ENCODE peak calls at places on chromosome 20, in seven cellular contexts. S, A, K, H, L, W and Z are unnamed samples. For H3K4me1, the result is how much of the 10 kb centered on the place peaks cover.

GRCh38 chr20:31948008-31948407 is 3.8 kb downstream of the PDRG1 start:
- DNase-seq in A (no peak), H (no peak), S (no peak), L (peak), K (no peak), W (no peak), Z (no peak)

GRCh38 chr20:25498280-25498606 is 87.1 kb downstream of the NINL start:
- DNase-seq in W (no peak), A (no peak), L (no peak), S (no peak), K (no peak), H (no peak), Z (no peak)

GRCh38 chr20:60085551-60086132 is 127.4 kb downstream of the CDH26 start:
- DNase-seq in H (no peak), S (no peak), K (peak), L (peak), W (no peak), A (no peak), Z (no peak)

GRCh38 chr20:23606652-23607049 is 934 bp upstream of the CST9 start:
- DNase-seq in H (peak), A (peak), W (peak), L (peak), S (peak), K (peak), Z (peak)

GRCh38 chr20:13777171-13777601 is 7.5 kb downstream of the ESF1 start:
- DNase-seq in W (no peak), L (no peak), A (no peak), S (peak), K (no peak), H (no peak), Z (peak)

GRCh38 chr20:39873286-39873685 is 815.8 kb downstream of the MAFB start:
- DNase-seq in A (no peak), W (no peak), H (no peak), L (no peak), K (no peak), S (no peak), Z (no peak)

GRCh38 chr20:24675651-24676352 is 206.4 kb downstream of the SYNDIG1 start:
- DNase-seq in K (no peak), S (no peak), H (no peak), A (no peak), L (no peak), W (no peak), Z (no peak)

GRCh38 chr20:29740601-29740950 is 1516.9 kb upstream of the DEFB115 start:
- DNase-seq in S (no peak), K (no peak), W (no peak), A (no peak), L (no peak), H (no peak), Z (no peak)

GRCh38 chr20:46057856-46058655 is 29.0 kb downstream of the SLC12A5 start:
- DNase-seq in L (peak), H (no peak), K (peak), A (peak), S (peak), W (no peak), Z (peak)

GRCh38 chr20:57657537-57658446 is 37.6 kb upstream of the ZBP1 start:
- DNase-seq in A (no peak), S (no peak), H (no peak), W (no peak), K (peak), L (no peak), Z (no peak)

GRCh38 chr20:63573739-63574131 is 304 bp downstream of the HELZ2 start:
- DNase-seq in H (no peak), L (no peak), A (no peak), W (no peak), S (peak), K (no peak), Z (no peak)

GRCh38 chr20:43539975-43540672 is 18.7 kb upstream of the SGK2 start:
- DNase-seq in H (no peak), A (no peak), S (no peak), W (no peak), L (no peak), K (no peak), Z (no peak)

GRCh38 chr20:40754372-40754943 is 65.4 kb upstream of the MAFB start:
- DNase-seq in K (no peak), A (no peak), S (peak), L (no peak), H (no peak), W (no peak), Z (no peak)

GRCh38 chr20:35702051-35702823 is 3.0 kb downstream of the ROMO1 start:
- DNase-seq in K (no peak), L (no peak), W (no peak), H (no peak), S (peak), A (no peak), Z (peak)

GRCh38 chr20:11832397-11832796 is 85.3 kb upstream of the BTBD3 start:
- DNase-seq in W (no peak), S (no peak), L (no peak), A (no peak), H (no peak), K (no peak), Z (no peak)

GRCh38 chr20:40471261-40471629 is 217.8 kb downstream of the MAFB start:
- DNase-seq in K (peak), L (peak), S (peak), A (peak), W (peak), H (peak), Z (no peak)

GRCh38 chr20:9573598-9573997 is 59.2 kb downstream of the LAMP5 start:
- DNase-seq in K (no peak), H (no peak), W (no peak), L (no peak), S (no peak), A (peak), Z (no peak)

GRCh38 chr20:31604567-31605030 is 490 bp upstream of the ID1 start:
- DNase-seq in K (no peak), W (no peak), L (no peak), H (peak), A (no peak), S (no peak), Z (no peak)

GRCh38 chr20:9359561-9360308 is 154.7 kb upstream of the LAMP5 start:
- DNase-seq in W (no peak), S (peak), H (peak), L (peak), A (peak), K (peak), Z (peak)

GRCh38 chr20:40991181-40991889 is 37.3 kb upstream of the TOP1 start:
- DNase-seq in W (no peak), K (no peak), H (no peak), L (no peak), A (no peak), S (no peak), Z (no peak)

GRCh38 chr20:3238616-3239025 is 369 bp downstream of the SLC4A11 start:
- DNase-seq in A (peak), S (peak), L (no peak), K (peak), W (no peak), H (no peak), Z (no peak)

GRCh38 chr20:36235892-36236785 is at the start of gene AAR2:
- DNase-seq in H (peak), K (peak), W (peak), L (peak), S (peak), A (peak), Z (peak)

GRCh38 chr20:9339708-9340107 is 174.7 kb upstream of the LAMP5 start:
- DNase-seq in A (no peak), K (no peak), W (no peak), H (no peak), S (no peak), L (no peak), Z (no peak)

GRCh38 chr20:51749674-51750036 is 18.5 kb downstream of the ATP9A start:
- DNase-seq in K (no peak), S (peak), L (no peak), H (no peak), W (no peak), A (no peak), Z (peak)
- H3K4me1 ChIP-seq in K (under half), S (under half), L (under half), H (under half), W (under half), A (under half), Z (under half)

GRCh38 chr20:17587148-17587547 is 17.3 kb downstream of the DSTN start:
- DNase-seq in S (no peak), W (no peak), L (no peak), A (no peak), H (no peak), K (no peak), Z (no peak)
- H2BK120ac ChIP-seq in S (no peak), W (no peak), L (no peak), A (no peak), H (no peak), K (no peak), Z (no peak)

DNA sequence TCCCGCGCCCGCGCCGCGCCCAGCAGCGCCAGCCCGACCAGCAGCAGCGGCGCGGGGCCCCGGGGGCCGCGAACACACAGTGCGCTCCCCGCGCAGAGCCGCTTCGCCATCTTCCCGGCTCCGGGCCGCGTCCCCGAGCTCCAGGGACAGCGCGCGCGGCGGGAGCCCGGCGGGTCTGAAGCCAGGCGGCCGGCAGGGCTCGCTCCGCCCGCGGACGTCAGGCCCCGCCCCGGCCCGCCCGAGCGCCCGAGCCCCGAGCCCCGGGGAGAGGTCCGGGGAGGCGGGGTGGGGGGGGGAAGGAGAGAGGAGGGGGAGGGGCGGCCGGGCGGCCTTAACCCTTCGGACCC is at the start of gene LAMA5:
- DNase-seq in S (no peak), W (no peak), K (peak), A (peak), L (peak), H (peak), Z (no peak)
- H3K4me1 ChIP-seq in S (half or more), W (half or more), K (under half), A (half or more), L (under half), H (half or more), Z (under half)

DNA sequence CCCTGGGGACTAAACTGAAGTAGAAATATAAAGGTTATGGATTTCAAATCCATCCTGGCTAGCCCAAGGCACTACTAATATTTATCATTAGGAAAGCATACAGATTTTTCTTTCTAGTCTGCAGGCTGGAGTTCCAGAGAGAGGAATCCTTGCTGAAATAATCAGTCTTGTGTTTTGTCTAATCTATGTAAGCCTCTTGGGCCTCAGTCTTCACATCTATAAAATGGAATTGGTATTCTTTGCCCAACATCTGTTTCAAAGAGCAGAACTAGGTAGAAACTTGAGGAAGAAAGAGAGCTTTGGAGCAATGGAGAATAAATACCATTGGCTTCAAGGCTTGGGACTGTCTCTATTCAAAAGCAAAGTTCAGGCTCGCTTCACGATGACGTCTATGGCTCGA is 212.0 kb downstream of the ZMYND8 start:
- DNase-seq in K (no peak), S (no peak), W (no peak), L (no peak), H (no peak), A (no peak), Z (no peak)
- H2BK120ac ChIP-seq in K (no peak), S (no peak), W (no peak), L (no peak), H (no peak), A (no peak), Z (no peak)

DNA sequence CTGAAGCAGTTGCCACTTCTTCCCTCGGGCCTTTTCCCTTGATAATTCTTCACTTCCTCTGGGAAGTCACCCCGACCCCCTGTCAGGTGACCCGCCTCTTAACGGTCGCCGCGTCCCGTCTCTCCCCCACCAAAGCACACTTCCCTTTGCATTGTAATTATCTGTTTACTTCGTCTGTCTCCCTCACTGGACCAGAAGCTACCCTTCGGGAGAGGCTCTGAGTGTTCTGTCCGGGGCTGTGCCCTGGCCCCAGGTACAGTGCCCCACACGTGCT is 771 bp upstream of the SNAI1 start:
- DNase-seq in L (no peak), H (no peak), K (no peak), A (no peak), S (no peak), W (no peak), Z (no peak)
- H3K4me1 ChIP-seq in L (under half), H (under half), K (under half), A (under half), S (under half), W (under half), Z (under half)

DNA sequence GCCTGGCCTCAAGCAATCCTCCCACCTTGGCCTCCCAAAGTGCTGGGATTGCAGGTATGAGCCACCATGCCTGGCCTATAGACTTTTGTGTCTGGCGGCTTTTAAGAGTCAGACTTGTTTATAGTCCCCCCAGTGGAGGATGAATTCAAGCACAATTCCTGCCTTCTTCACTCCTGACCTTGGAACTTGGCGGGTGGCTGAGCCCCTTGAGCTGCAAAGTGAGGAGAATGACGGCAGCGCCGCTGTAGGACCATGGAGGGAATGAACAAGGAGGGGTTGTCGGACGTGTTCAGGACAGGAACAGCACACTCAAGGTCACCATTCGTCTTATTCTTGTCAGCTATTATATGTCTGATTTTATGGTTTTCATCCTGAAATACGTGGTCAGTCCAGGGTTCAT is 265.4 kb downstream of the CDH4 start:
- DNase-seq in A (no peak), W (no peak), S (no peak), H (no peak), L (no peak), K (no peak), Z (no peak)
- H2BK120ac ChIP-seq in A (no peak), W (no peak), S (no peak), H (no peak), L (no peak), K (no peak), Z (no peak)

GRCh38 chr20:33840759-33841438 is 29.8 kb downstream of the CHMP4B start:
- DNase-seq in S (no peak), H (no peak), A (no peak), K (no peak), W (no peak), L (no peak), Z (no peak)
- H3K4me1 ChIP-seq in S (under half), H (under half), A (under half), K (under half), W (under half), L (under half), Z (under half)

GRCh38 chr20:48735112-48735511 is 92.7 kb downstream of the PREX1 start:
- DNase-seq in L (no peak), S (no peak), K (no peak), H (no peak), A (no peak), W (no peak), Z (no peak)

GRCh38 chr20:48733296-48733790 is 94.5 kb downstream of the PREX1 start:
- DNase-seq in S (peak), W (no peak), A (no peak), H (no peak), K (no peak), L (peak), Z (peak)

GRCh38 chr20:48736231-48736630 is 91.6 kb downstream of the PREX1 start:
- DNase-seq in S (no peak), W (no peak), L (no peak), A (no peak), K (no peak), H (no peak), Z (peak)

GRCh38 chr20:48732081-48732829 is 95.5 kb downstream of the PREX1 start:
- DNase-seq in A (no peak), W (no peak), H (no peak), S (no peak), L (no peak), K (no peak), Z (no peak)

GRCh38 chr20:48734104-48734749 is 93.6 kb downstream of the PREX1 start:
- DNase-seq in W (no peak), L (no peak), A (no peak), K (no peak), S (no peak), H (peak), Z (no peak)
- H2BK120ac ChIP-seq in W (no peak), L (no peak), A (no peak), K (no peak), S (no peak), H (no peak), Z (no peak)

DNA sequence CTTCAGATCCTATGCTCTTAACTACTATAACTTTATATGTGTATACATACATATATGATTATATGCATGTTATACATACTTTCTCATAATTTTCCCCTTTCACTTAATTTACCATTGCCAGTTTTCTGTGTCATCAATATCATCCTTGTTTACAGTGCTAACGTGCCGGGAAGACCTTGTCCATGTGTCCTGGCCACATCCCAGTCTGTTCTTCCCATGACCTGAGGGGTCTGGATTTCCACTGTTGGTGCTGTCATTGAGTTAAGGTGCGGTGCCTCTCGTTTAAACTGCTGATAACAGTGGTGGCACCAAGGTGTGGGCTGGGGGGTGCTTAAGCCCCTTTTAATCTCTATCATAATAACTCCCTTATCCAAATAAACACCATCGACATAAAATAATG is 8.5 kb upstream of the SDCBP2 start:
- DNase-seq in K (no peak), A (no peak), L (no peak), S (no peak), H (no peak), W (no peak), Z (no peak)
- H3K4me1 ChIP-seq in K (under half), A (under half), L (under half), S (under half), H (under half), W (under half), Z (under half)